ENCODE peak calls at places on chromosome 10, in five cellular contexts. K, O, P, N and X are unnamed samples.

GRCh38 chr10:37952051-37952815 is 24.2 kb downstream of the ZNF25 start:
- DNase-seq in P (no peak), N (no peak), O (no peak), K (peak), X (no peak)

GRCh38 chr10:22320591-22321155 is at the start of gene BMI1:
- DNase-seq in N (peak), K (peak), P (peak), O (peak), X (peak)

GRCh38 chr10:23171232-23171876 is 20.8 kb upstream of the PTF1A start:
- DNase-seq in N (no peak), K (peak), P (peak), O (no peak), X (peak)

GRCh38 chr10:69446650-69447151 is 4.6 kb upstream of the TSPAN15 start:
- DNase-seq in O (no peak), K (peak), N (no peak), P (no peak), X (peak)

GRCh38 chr10:56231436-56231835 is 129.6 kb downstream of the ZWINT start:
- DNase-seq in O (no peak), N (no peak), P (no peak), K (no peak), X (no peak)

GRCh38 chr10:75771606-75772005 is 340.2 kb downstream of the LRMDA start:
- DNase-seq in K (no peak), O (no peak), P (no peak), N (no peak), X (no peak)

GRCh38 chr10:123148414-123149161 is 652 bp downstream of the HMX2 start:
- DNase-seq in N (no peak), P (peak), K (no peak), O (no peak), X (no peak)

GRCh38 chr10:4431114-4431862 is 394.7 kb upstream of the AKR1E2 start:
- DNase-seq in N (no peak), O (no peak), P (no peak), K (peak), X (peak)

GRCh38 chr10:71391701-71392100 is 5.0 kb upstream of the CDH23 start:
- DNase-seq in N (no peak), P (no peak), O (no peak), K (no peak), X (no peak)

GRCh38 chr10:30980951-30981616 is 50.6 kb downstream of the ZNF438 start:
- DNase-seq in O (no peak), P (no peak), N (no peak), K (peak), X (peak)

GRCh38 chr10:88117227-88117626 is 253.8 kb downstream of the PTEN start:
- DNase-seq in O (no peak), K (no peak), N (no peak), P (no peak), X (no peak)

GRCh38 chr10:80158598-80159127 is 26.1 kb downstream of the PLAC9 start:
- DNase-seq in K (peak), O (peak), P (no peak), N (no peak), X (peak)

GRCh38 chr10:50541317-50541716 is 82.4 kb downstream of the SGMS1 start:
- DNase-seq in O (no peak), K (no peak), N (no peak), P (no peak), X (no peak)

GRCh38 chr10:5413012-5413938 is 918 bp downstream of the NET1 start:
- DNase-seq in K (peak), N (peak), O (no peak), P (peak), X (peak)

GRCh38 chr10:69459101-69459805 is 8.0 kb downstream of the TSPAN15 start:
- DNase-seq in P (no peak), K (no peak), O (no peak), N (no peak), X (no peak)

GRCh38 chr10:36888925-36889573 is 236.3 kb upstream of the ANKRD30A start:
- DNase-seq in P (peak), O (no peak), K (peak), N (peak), X (peak)

GRCh38 chr10:116880716-116881440 is 31.6 kb downstream of the ENO4 start:
- DNase-seq in O (no peak), K (no peak), P (peak), N (no peak), X (no peak)

GRCh38 chr10:52566471-52567246 is 205.9 kb downstream of the MBL2 start:
- DNase-seq in K (peak), O (no peak), N (no peak), P (peak), X (peak)

GRCh38 chr10:122485670-122486069 is 24.3 kb downstream of the HTRA1 start:
- DNase-seq in N (peak), O (no peak), P (no peak), K (no peak), X (peak)

GRCh38 chr10:63798599-63799498 is 277.6 kb downstream of the REEP3 start:
- DNase-seq in K (peak), O (no peak), N (no peak), P (no peak), X (peak)

GRCh38 chr10:7810443-7810842 is 7.9 kb upstream of the TAF3 start:
- DNase-seq in N (no peak), K (no peak), P (no peak), O (no peak), X (no peak)

GRCh38 chr10:69901022-69901421 is 99.3 kb downstream of the COL13A1 start:
- DNase-seq in O (no peak), K (no peak), P (no peak), N (no peak), X (no peak)

GRCh38 chr10:88832376-88832775 is 19.3 kb downstream of the ANKRD22 start:
- DNase-seq in N (no peak), K (no peak), P (no peak), O (no peak), X (no peak)

GRCh38 chr10:15897282-15897681 is 37.0 kb upstream of the MINDY3 start:
- DNase-seq in P (no peak), K (peak), O (no peak), N (no peak), X (peak)

GRCh38 chr10:29658984-29659769 is 24.4 kb upstream of the SVIL start:
- DNase-seq in K (peak), P (peak), N (peak), O (no peak), X (peak)

GRCh38 chr10:15211464-15211979 is 43.0 kb upstream of the NMT2 start:
- DNase-seq in O (no peak), K (peak), N (no peak), P (no peak), X (peak)

GRCh38 chr10:30491204-30491603 is 57.2 kb downstream of the MAP3K8 start:
- DNase-seq in N (peak), K (peak), O (no peak), P (no peak), X (peak)

GRCh38 chr10:25068152-25069058 is 52.0 kb downstream of the THNSL1 start:
- DNase-seq in P (no peak), K (peak), O (no peak), N (no peak), X (peak)

GRCh38 chr10:22103701-22104100 is 100.2 kb upstream of the DNAJC1 start:
- DNase-seq in O (no peak), K (no peak), N (no peak), P (peak), X (peak)

GRCh38 chr10:112768121-112768520 is 181.9 kb upstream of the TCF7L2 start:
- DNase-seq in O (no peak), N (no peak), K (no peak), P (peak), X (no peak)

GRCh38 chr10:57864789-57865676 is 402.7 kb downstream of the IPMK start:
- DNase-seq in P (no peak), N (no peak), O (no peak), K (no peak), X (no peak)

GRCh38 chr10:4501306-4501705 is 324.7 kb upstream of the AKR1E2 start:
- DNase-seq in N (no peak), O (no peak), K (peak), P (no peak), X (peak)

GRCh38 chr10:3775671-3776551 is 9.1 kb downstream of the KLF6 start:
- DNase-seq in N (peak), O (no peak), K (peak), P (peak), X (peak)

GRCh38 chr10:89590326-89590725 is 54.7 kb downstream of the PANK1 start:
- DNase-seq in N (no peak), O (no peak), K (no peak), P (no peak), X (no peak)

GRCh38 chr10:88254091-88254490 is 329.0 kb downstream of the RNLS start:
- DNase-seq in O (no peak), K (peak), N (no peak), P (no peak), X (peak)

GRCh38 chr10:120897343-120897742 is 46.2 kb downstream of the WDR11 start:
- DNase-seq in K (peak), N (no peak), P (no peak), O (no peak), X (peak)

GRCh38 chr10:30052062-30052461 is 7.3 kb downstream of the JCAD start:
- DNase-seq in N (no peak), K (peak), O (no peak), P (no peak), X (no peak)

GRCh38 chr10:110387983-110388681 is 83.4 kb upstream of the SMNDC1 start:
- DNase-seq in K (no peak), P (no peak), O (no peak), N (no peak), X (peak)

DNA sequence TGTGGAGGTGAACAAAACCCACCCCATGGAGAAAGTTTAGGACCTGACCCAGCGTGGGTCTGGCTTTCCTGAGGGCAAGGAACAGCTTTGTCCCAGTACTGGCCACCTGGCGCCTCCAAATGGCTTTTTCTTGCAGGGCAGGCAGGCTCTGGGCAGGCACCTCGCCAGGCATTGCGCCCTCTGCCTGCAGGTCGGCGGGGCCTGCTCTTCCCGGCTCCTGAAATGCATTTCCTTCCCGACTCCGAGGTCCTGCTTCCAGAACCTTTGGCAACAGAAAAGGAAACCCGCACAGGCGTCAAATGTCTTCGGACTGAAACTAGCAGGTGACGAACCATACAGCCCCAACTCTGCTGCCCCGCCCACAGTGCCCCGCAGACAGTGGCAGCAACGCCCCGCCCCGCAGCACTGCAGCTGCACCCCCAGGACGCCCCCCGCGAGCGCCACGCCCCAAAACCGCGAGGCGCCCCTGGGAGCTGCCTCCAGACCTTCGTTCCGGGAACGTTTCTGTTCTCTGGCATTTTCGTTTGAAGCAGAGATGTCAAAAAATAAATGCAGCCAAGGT is 65.5 kb downstream of the C10orf143 start:
- DNase-seq in O (no peak), K (no peak), P (peak), N (no peak), X (no peak)
- TF ChIP-seq CTCF in O (no peak), K (peak), P (peak), N (no peak), X (no peak)

GRCh38 chr10:124737221-124737620 is 7.0 kb downstream of the FAM53B start:
- DNase-seq in O (no peak), P (no peak), K (no peak), N (no peak), X (no peak)
- H3K4me3 ChIP-seq in O (peak), P (no peak), K (no peak), N (no peak), X (no peak)

GRCh38 chr10:13956826-13957225 is 370.1 kb downstream of the PRPF18 start:
- DNase-seq in P (no peak), N (no peak), K (peak), O (peak), X (peak)
- TF ChIP-seq CTCF in P (no peak), N (no peak), K (peak), O (peak), X (peak)

GRCh38 chr10:17235136-17235535 is 7.1 kb downstream of the VIM start:
- DNase-seq in N (no peak), O (no peak), P (peak), K (no peak), X (peak)

GRCh38 chr10:17236468-17236886 is 8.4 kb downstream of the VIM start:
- DNase-seq in N (no peak), P (no peak), K (no peak), O (no peak), X (peak)

GRCh38 chr10:17234541-17234940 is 6.5 kb downstream of the VIM start:
- DNase-seq in O (no peak), P (no peak), K (no peak), N (no peak), X (no peak)

GRCh38 chr10:17232276-17232987 is 4.4 kb downstream of the VIM start:
- DNase-seq in P (no peak), O (no peak), N (no peak), K (peak), X (peak)

DNA sequence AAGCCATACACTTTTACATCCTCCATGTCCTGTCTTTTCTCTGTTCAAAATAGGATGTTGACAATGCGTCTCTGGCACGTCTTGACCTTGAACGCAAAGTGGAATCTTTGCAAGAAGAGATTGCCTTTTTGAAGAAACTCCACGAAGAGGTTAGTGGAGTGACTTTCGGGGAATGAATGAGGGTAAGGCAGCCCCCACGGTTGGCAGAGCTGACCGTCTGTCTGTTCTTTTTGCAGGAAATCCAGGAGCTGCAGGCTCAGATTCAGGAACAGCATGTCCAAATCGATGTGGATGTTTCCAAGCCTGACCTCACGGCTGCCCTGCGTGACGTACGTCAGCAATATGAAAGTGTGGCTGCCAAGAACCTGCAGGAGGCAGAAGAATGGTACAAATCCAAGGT is 5.5 kb downstream of the VIM start:
- DNase-seq in O (no peak), N (no peak), P (no peak), K (no peak), X (peak)
- H3K4me3 ChIP-seq in O (no peak), N (no peak), P (no peak), K (peak), X (peak)

GRCh38 chr10:130834170-130834569 is 477.4 kb downstream of the TCERG1L start:
- DNase-seq in N (no peak), O (no peak), K (no peak), P (peak), X (no peak)

GRCh38 chr10:130834573-130834972 is 476.9 kb downstream of the TCERG1L start:
- DNase-seq in N (no peak), K (no peak), O (no peak), P (no peak), X (no peak)

GRCh38 chr10:130836344-130836743 is 475.2 kb downstream of the TCERG1L start:
- DNase-seq in P (no peak), K (no peak), N (no peak), O (no peak), X (no peak)

GRCh38 chr10:130835068-130835467 is 476.5 kb downstream of the TCERG1L start:
- DNase-seq in O (no peak), K (no peak), N (no peak), P (no peak), X (no peak)

GRCh38 chr10:130833596-130833995 is 477.9 kb downstream of the TCERG1L start:
- DNase-seq in P (no peak), O (no peak), K (no peak), N (no peak), X (no peak)
- TF ChIP-seq CTCF in P (no peak), O (no peak), K (no peak), N (no peak), X (no peak)

GRCh38 chr10:94085288-94085687 is 91.6 kb downstream of the PLCE1 start:
- DNase-seq in N (no peak), O (no peak), K (peak), P (no peak), X (no peak)

GRCh38 chr10:94093286-94093905 is 99.7 kb downstream of the PLCE1 start:
- DNase-seq in K (peak), N (no peak), O (no peak), P (no peak), X (peak)

GRCh38 chr10:94092848-94093247 is 99.1 kb downstream of the PLCE1 start:
- DNase-seq in P (no peak), N (no peak), O (no peak), K (peak), X (peak)

GRCh38 chr10:94085766-94086437 is 92.2 kb downstream of the PLCE1 start:
- DNase-seq in N (no peak), O (no peak), K (no peak), P (no peak), X (no peak)

DNA sequence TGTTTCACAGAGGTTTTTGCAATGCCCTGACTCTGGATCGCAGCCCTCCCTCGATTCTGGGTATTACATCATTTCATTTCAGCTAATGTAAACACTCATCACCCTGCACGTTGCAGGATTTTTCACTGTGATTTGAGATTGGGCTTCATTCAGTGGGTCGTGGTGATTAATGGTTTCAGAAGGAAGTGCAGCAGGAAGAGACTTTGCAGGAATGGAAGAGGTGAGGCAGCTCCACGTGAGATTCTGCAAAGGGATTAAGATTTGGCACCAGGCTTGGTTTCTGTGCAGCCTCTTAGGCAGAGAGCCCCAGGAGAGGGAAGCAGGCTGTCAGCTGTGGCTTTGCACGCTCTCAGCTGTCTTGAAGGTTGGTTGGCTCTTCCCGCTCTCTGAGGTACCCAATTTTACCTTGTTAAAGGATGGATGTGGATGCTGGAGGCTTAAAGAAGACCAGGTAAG is 95.2 kb downstream of the PLCE1 start:
- DNase-seq in K (peak), N (no peak), O (no peak), P (peak), X (peak)
- H3K4me3 ChIP-seq in K (no peak), N (no peak), O (no peak), P (no peak), X (peak)

GRCh38 chr10:6695519-6695918 is 115.4 kb upstream of the PRKCQ start:
- DNase-seq in P (no peak), O (no peak), K (no peak), N (no peak), X (no peak)
- TF ChIP-seq CTCF in P (no peak), O (no peak), K (no peak), N (no peak), X (no peak)

DNA sequence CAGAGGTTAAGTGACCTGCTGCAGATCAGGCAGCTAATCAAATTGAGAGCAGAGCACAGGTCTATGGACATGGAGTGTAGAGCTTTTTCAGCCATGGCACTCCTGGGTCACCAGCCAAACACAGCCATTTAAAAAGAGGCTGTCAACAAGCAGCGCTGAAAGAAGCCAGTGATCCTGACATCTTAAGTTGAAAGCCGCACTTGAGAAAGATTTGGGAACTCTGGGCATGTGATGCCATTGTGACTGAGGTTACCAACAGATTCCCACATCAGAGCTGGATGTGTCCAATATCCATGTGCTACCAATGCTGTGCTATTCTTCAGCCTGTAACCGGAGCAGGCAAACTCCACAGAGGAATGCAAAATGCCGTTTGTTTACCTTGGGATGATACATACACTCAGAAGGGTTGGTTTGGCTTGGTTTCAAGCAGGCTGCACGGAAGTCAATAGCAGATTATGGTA is 56.2 kb upstream of the ABLIM1 start:
- DNase-seq in N (no peak), K (peak), O (no peak), P (no peak), X (peak)
- H3K4me3 ChIP-seq in N (no peak), K (no peak), O (no peak), P (no peak), X (no peak)